ENCODE peak calls at places on chromosomes 11 and 22, in five cellular contexts. One of them, this sample, is unnamed.
A peak's percentile ranks its signal among the peaks of the same experiment; 100 is the strongest.

GRCh38 chr11:95567685-95568084 is 221.9 kb downstream of the FAM76B start:
- DNase-seq in vagina: no peak
- DNase-seq in progenitor cell of endocrine pancreas: no peak
- DNase-seq in dorsolateral prefrontal cortex: no peak
- DNase-seq in tibial nerve: no peak
- DNase-seq in this sample: no peak

GRCh38 chr11:102869354-102869753 is 5.4 kb downstream of the MMP12 start:
- DNase-seq in progenitor cell of endocrine pancreas: no peak
- DNase-seq in dorsolateral prefrontal cortex: no peak
- DNase-seq in tibial nerve: no peak
- DNase-seq in vagina: no peak
- DNase-seq in this sample: no peak

GRCh38 chr22:30324008-30324730 is 2.6 kb downstream of the TBC1D10A start:
- DNase-seq in progenitor cell of endocrine pancreas: no peak
- DNase-seq in tibial nerve: no peak
- DNase-seq in vagina: no peak
- DNase-seq in dorsolateral prefrontal cortex: no peak
- DNase-seq in this sample: no peak

GRCh38 chr11:1992111-1992510 is 5.5 kb downstream of the H19 start:
- DNase-seq in dorsolateral prefrontal cortex: no peak
- DNase-seq in tibial nerve: no peak
- DNase-seq in progenitor cell of endocrine pancreas: no peak
- DNase-seq in vagina: no peak
- DNase-seq in this sample: no peak

GRCh38 chr11:93775289-93775688 is 8.8 kb upstream of the MED17 start:
- DNase-seq in dorsolateral prefrontal cortex: no peak
- DNase-seq in vagina: no peak
- DNase-seq in tibial nerve: no peak
- DNase-seq in progenitor cell of endocrine pancreas: no peak
- DNase-seq in this sample: no peak

GRCh38 chr11:48079602-48080001 is 99.2 kb downstream of the PTPRJ start:
- DNase-seq in dorsolateral prefrontal cortex: no peak
- DNase-seq in tibial nerve: no peak
- DNase-seq in vagina: no peak
- DNase-seq in progenitor cell of endocrine pancreas: no peak
- DNase-seq in this sample: no peak

GRCh38 chr11:17475666-17476316 is 854 bp downstream of the ABCC8 start:
- DNase-seq in tibial nerve: no peak
- DNase-seq in dorsolateral prefrontal cortex: no peak
- DNase-seq in vagina: no peak
- DNase-seq in progenitor cell of endocrine pancreas: peak; percentile 12
- DNase-seq in this sample: no peak

GRCh38 chr22:36160499-36160942 is at the start of gene APOL3:
- DNase-seq in vagina: no peak
- DNase-seq in dorsolateral prefrontal cortex: no peak
- DNase-seq in tibial nerve: peak; percentile 88
- DNase-seq in progenitor cell of endocrine pancreas: no peak
- DNase-seq in this sample: no peak

GRCh38 chr11:11409916-11410315 is 56.9 kb upstream of the CSNK2A3 start:
- DNase-seq in dorsolateral prefrontal cortex: no peak
- DNase-seq in progenitor cell of endocrine pancreas: no peak
- DNase-seq in vagina: no peak
- DNase-seq in tibial nerve: no peak
- DNase-seq in this sample: no peak

GRCh38 chr11:95485115-95485900 is 254.3 kb upstream of the SESN3 start:
- DNase-seq in progenitor cell of endocrine pancreas: no peak
- DNase-seq in tibial nerve: no peak
- DNase-seq in dorsolateral prefrontal cortex: no peak
- DNase-seq in vagina: no peak
- DNase-seq in this sample: no peak

GRCh38 chr11:112795142-112795815 is 165.9 kb upstream of the NCAM1 start:
- DNase-seq in tibial nerve: peak; percentile 40
- DNase-seq in dorsolateral prefrontal cortex: no peak
- DNase-seq in progenitor cell of endocrine pancreas: no peak
- DNase-seq in vagina: no peak
- DNase-seq in this sample: no peak
- TF ChIP-seq CTCF in tibial nerve: peak; percentile 13
- TF ChIP-seq CTCF in dorsolateral prefrontal cortex: peak; percentile 21
- TF ChIP-seq CTCF in progenitor cell of endocrine pancreas: peak; percentile 49
- TF ChIP-seq CTCF in vagina: no peak
- TF ChIP-seq CTCF in this sample: peak; percentile 48

GRCh38 chr11:66684635-66685034 is 6.9 kb upstream of the RBM4B start:
- DNase-seq in tibial nerve: no peak
- DNase-seq in vagina: no peak
- DNase-seq in dorsolateral prefrontal cortex: no peak
- DNase-seq in progenitor cell of endocrine pancreas: no peak
- DNase-seq in this sample: no peak

GRCh38 chr11:66687831-66688281 is 10.2 kb upstream of the RBM4B start:
- DNase-seq in progenitor cell of endocrine pancreas: no peak
- DNase-seq in tibial nerve: no peak
- DNase-seq in dorsolateral prefrontal cortex: peak; percentile 15
- DNase-seq in vagina: no peak
- DNase-seq in this sample: no peak

GRCh38 chr11:66686801-66687750 is 9.4 kb upstream of the RBM4B start:
- DNase-seq in vagina: no peak
- DNase-seq in dorsolateral prefrontal cortex: peak; percentile 19
- DNase-seq in tibial nerve: no peak
- DNase-seq in progenitor cell of endocrine pancreas: no peak
- DNase-seq in this sample: no peak

GRCh38 chr11:66685276-66686099 is 7.8 kb upstream of the RBM4B start:
- DNase-seq in progenitor cell of endocrine pancreas: no peak
- DNase-seq in vagina: peak; percentile 82
- DNase-seq in dorsolateral prefrontal cortex: peak; percentile 7
- DNase-seq in tibial nerve: no peak
- DNase-seq in this sample: no peak

GRCh38 chr11:66686100-66686785 is 8.6 kb upstream of the RBM4B start:
- DNase-seq in tibial nerve: no peak
- DNase-seq in dorsolateral prefrontal cortex: peak; percentile 8
- DNase-seq in vagina: peak; percentile 85
- DNase-seq in progenitor cell of endocrine pancreas: no peak
- DNase-seq in this sample: no peak
- TF ChIP-seq CTCF in tibial nerve: no peak
- TF ChIP-seq CTCF in dorsolateral prefrontal cortex: no peak
- TF ChIP-seq CTCF in vagina: no peak
- TF ChIP-seq CTCF in progenitor cell of endocrine pancreas: no peak
- TF ChIP-seq CTCF in this sample: no peak

GRCh38 chr22:25853902-25854301 is 111.9 kb downstream of the MYO18B start:
- DNase-seq in vagina: no peak
- DNase-seq in dorsolateral prefrontal cortex: no peak
- DNase-seq in progenitor cell of endocrine pancreas: no peak
- DNase-seq in tibial nerve: no peak
- DNase-seq in this sample: no peak
- TF ChIP-seq CTCF in vagina: no peak
- TF ChIP-seq CTCF in dorsolateral prefrontal cortex: no peak
- TF ChIP-seq CTCF in progenitor cell of endocrine pancreas: peak; percentile 35
- TF ChIP-seq CTCF in tibial nerve: no peak
- TF ChIP-seq CTCF in this sample: no peak

GRCh38 chr22:22855085-22855484 is 32.5 kb upstream of the IGLL5 start:
- DNase-seq in vagina: no peak
- DNase-seq in dorsolateral prefrontal cortex: no peak
- DNase-seq in progenitor cell of endocrine pancreas: no peak
- DNase-seq in tibial nerve: no peak
- DNase-seq in this sample: no peak

GRCh38 chr22:22856364-22856763 is 31.3 kb upstream of the IGLL5 start:
- DNase-seq in progenitor cell of endocrine pancreas: no peak
- DNase-seq in tibial nerve: no peak
- DNase-seq in vagina: no peak
- DNase-seq in dorsolateral prefrontal cortex: no peak
- DNase-seq in this sample: no peak

GRCh38 chr22:22854466-22854865 is 33.1 kb upstream of the IGLL5 start:
- DNase-seq in tibial nerve: no peak
- DNase-seq in progenitor cell of endocrine pancreas: no peak
- DNase-seq in vagina: no peak
- DNase-seq in dorsolateral prefrontal cortex: no peak
- DNase-seq in this sample: no peak

GRCh38 chr22:22856885-22857606 is 30.6 kb upstream of the IGLL5 start:
- DNase-seq in vagina: no peak
- DNase-seq in tibial nerve: no peak
- DNase-seq in dorsolateral prefrontal cortex: no peak
- DNase-seq in progenitor cell of endocrine pancreas: no peak
- DNase-seq in this sample: no peak

DNA sequence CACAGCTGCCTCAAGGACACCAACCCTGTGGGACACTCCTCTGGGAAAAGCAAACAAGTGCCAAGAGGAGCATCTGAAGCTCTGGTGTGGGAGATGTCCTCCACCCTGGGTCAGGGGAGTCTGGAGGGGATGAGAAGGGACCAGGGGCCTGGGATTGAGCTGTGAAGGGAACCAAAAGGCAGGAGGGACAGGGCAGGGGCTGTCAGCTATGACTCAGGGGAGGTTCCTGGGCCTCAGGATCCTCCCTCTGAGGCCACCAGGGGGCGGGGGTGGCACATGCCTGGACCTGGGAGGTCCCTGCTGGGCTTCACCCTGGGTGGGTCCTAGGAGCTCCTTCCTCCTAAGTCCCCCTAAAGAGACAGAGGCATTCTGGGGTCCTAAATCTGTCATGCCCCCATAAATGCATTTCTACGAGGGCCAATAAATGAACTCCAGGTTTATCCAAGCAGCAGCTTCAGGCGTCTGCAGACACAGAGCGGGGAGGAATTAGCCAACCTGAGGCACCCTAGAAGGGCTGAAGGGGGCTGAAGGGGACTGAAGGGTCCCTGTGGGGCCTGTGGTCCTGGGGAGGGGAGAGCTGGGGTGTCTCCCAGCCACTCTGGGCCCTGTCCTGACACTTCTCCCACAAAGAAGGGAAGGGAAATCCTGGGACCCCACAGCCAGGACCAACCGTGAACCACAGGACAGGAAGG is 31.9 kb upstream of the IGLL5 start:
- DNase-seq in tibial nerve: no peak
- DNase-seq in vagina: no peak
- DNase-seq in progenitor cell of endocrine pancreas: peak; percentile 36
- DNase-seq in dorsolateral prefrontal cortex: no peak
- DNase-seq in this sample: no peak
- TF ChIP-seq CTCF in tibial nerve: no peak
- TF ChIP-seq CTCF in vagina: no peak
- TF ChIP-seq CTCF in progenitor cell of endocrine pancreas: peak; percentile 67
- TF ChIP-seq CTCF in dorsolateral prefrontal cortex: no peak
- TF ChIP-seq CTCF in this sample: peak; percentile 23

DNA sequence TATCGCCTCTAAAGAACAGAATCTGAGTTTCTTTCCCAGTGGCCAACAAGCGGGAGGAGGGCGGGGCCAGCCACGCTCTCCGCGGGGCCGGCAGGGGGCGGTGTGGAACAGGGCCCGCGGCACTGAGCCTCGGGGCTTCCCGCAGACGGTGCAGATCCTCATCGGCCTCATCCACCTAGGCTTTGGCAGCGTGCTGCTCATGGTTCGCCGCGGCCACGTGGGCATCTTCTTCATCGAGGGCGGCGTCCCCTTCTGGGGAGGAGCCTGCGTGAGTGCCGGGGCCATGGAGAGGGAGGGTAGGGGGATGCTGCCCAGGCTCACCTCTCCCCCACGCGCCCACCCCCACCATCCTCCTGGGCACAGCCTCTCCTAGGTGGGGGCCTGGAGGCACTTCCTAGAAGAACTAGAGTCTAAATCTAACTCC is 10.7 kb downstream of the MS4A15 start:
- DNase-seq in vagina: no peak
- DNase-seq in dorsolateral prefrontal cortex: no peak
- DNase-seq in progenitor cell of endocrine pancreas: no peak
- DNase-seq in tibial nerve: no peak
- DNase-seq in this sample: no peak
- TF ChIP-seq CTCF in vagina: no peak
- TF ChIP-seq CTCF in dorsolateral prefrontal cortex: no peak
- TF ChIP-seq CTCF in progenitor cell of endocrine pancreas: peak; percentile 56
- TF ChIP-seq CTCF in tibial nerve: no peak
- TF ChIP-seq CTCF in this sample: peak; percentile 40